ENCODE peak calls at places on chromosomes 7 and 10, in four cellular contexts. W is IMR-90, V is GM12878, Z is K562. N is an unnamed sample.
A peak's percentile ranks its signal among the peaks of the same experiment; 100 is the strongest.

GRCh38 chr7:100655908-100656674 is at the start of gene ACTL6B:
- DNase-seq in W (peak; percentile 18), V (no peak), Z (peak; percentile 89), N (peak; percentile 56)

GRCh38 chr10:2942937-2943336 is 124.4 kb upstream of the PFKP start:
- DNase-seq in W (no peak), V (no peak), Z (no peak), N (no peak)

GRCh38 chr10:70432101-70432500 is 9.4 kb downstream of the NODAL start:
- DNase-seq in W (no peak), V (no peak), Z (no peak), N (no peak)

GRCh38 chr10:128125416-128125943 is 743 bp downstream of the MKI67 start:
- DNase-seq in W (no peak), V (no peak), Z (peak; percentile 21), N (peak; percentile 12)

GRCh38 chr10:128161031-128161430 is 34.8 kb upstream of the MKI67 start:
- DNase-seq in W (no peak), V (no peak), Z (no peak), N (no peak)

GRCh38 chr10:114684822-114685209 is 26.7 kb upstream of the ABLIM1 start:
- DNase-seq in W (peak; percentile 85), V (no peak), Z (no peak), N (peak; percentile 92)

GRCh38 chr10:98038333-98038732 is 7.9 kb upstream of the CRTAC1 start:
- DNase-seq in W (no peak), V (no peak), Z (no peak), N (no peak)

GRCh38 chr10:48476279-48476982 is 128.4 kb downstream of the ARHGAP22 start:
- DNase-seq in W (no peak), V (no peak), Z (no peak), N (peak; percentile 71)

GRCh38 chr7:65397730-65398142 is 24.1 kb downstream of the ZNF92 start:
- DNase-seq in W (no peak), V (no peak), Z (no peak), N (no peak)

GRCh38 chr10:22652988-22653431 is 61.4 kb downstream of the PIP4K2A start:
- DNase-seq in W (no peak), V (no peak), Z (no peak), N (no peak)

GRCh38 chr10:132229834-132230556 is 43.2 kb downstream of the DPYSL4 start:
- DNase-seq in W (no peak), V (no peak), Z (no peak), N (peak; percentile 49)

GRCh38 chr10:84783386-84783785 is 455.0 kb downstream of the CCSER2 start:
- DNase-seq in W (no peak), V (no peak), Z (peak; percentile 28), N (peak; percentile 14)

GRCh38 chr10:93471110-93471651 is 11.0 kb downstream of the MYOF start:
- DNase-seq in W (peak; percentile 97), V (no peak), Z (no peak), N (peak; percentile 97)

GRCh38 chr10:93469454-93469853 is 12.7 kb downstream of the MYOF start:
- DNase-seq in W (no peak), V (no peak), Z (no peak), N (no peak)

GRCh38 chr10:93465806-93466675 is 16.1 kb downstream of the MYOF start:
- DNase-seq in W (peak; percentile 90), V (no peak), Z (no peak), N (peak; percentile 97)

GRCh38 chr10:93464826-93465388 is 17.2 kb downstream of the MYOF start:
- DNase-seq in W (no peak), V (no peak), Z (no peak), N (peak; percentile 49)

DNA sequence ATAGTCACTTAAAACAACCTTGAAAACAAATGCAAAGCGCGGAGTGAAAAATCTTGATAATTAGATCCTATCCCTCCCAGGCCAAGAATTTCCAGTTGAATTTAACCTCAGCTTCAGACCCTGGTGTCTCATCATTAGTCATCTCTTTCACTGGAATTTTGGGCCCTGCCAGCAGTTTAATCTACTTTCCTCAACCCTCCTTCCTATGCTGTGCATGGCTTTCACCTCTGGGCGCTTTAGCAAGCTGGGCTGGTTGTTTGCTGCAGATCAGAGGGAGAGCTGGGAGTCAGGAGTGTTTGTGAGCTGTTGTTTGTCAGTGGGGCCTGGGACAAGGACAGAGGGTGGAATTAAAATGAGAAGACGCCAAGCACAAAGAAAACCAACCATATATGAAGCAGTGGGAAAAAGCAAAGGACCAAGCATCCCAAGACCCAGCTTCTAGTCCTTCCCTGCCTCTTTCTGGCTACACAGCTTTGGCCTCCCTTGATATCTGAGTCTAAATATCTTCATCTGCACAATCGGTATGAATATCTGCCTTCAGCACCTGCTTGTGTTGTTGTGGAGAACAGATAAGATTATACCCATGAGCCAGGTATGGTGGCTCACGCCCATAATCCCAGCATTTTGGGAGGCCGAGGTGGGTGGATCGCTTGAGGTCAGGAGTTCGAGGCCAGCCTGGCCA is 13.5 kb downstream of the MYOF start:
- DNase-seq in W (peak; percentile 94), V (no peak), Z (no peak), N (peak; percentile 91)
- TF ChIP-seq FOS in W (peak; percentile 70), V (no peak), Z (no peak), N (peak; percentile 92)

DNA sequence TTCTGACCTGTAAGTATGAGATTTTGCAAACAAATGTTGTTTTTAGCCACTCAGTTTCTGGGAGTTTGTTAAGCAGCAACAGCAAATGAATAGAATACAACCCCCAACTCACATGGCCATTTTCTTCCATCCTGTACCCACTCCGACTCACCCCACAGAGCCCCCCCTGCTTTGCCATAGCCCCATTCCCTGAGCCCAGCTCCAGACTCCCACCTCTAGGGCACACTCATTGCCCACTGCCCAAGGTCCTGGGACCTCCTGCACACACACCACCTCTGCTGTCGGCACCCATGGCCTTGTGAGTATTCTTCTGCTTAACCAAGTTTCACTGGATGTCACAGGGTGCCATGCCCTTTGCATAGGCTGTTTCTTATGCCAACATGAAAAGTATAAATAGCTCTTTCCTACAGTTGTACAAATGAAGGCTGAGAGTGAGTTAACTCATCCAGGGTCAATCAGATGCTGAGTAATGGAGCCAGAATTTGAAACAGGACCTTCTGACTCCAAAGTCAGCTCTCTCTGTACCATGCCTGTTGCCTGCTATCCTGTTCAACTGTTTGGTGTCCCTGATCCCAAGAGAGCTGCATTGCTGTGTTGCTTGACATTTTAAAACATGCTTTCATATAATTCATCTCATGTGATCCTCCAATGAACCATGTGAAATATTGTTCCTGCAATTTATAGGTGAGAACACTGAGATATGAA is 367.8 kb upstream of the ZMIZ1 start:
- DNase-seq in W (peak; percentile 42), V (no peak), Z (no peak), N (no peak)
- TF ChIP-seq FOS in W (no peak), V (no peak), Z (no peak), N (no peak)

GRCh38 chr7:42096681-42097637 is 140.1 kb downstream of the GLI3 start:
- DNase-seq in W (peak; percentile 53), V (no peak), Z (no peak), N (no peak)
- TF ChIP-seq FOS in W (no peak), V (no peak), Z (no peak), N (no peak)

GRCh38 chr10:118007773-118008172 is 39.0 kb downstream of the RAB11FIP2 start:
- DNase-seq in W (peak; percentile 12), V (no peak), Z (peak; percentile 7), N (peak; percentile 72)
- TF ChIP-seq FOS in W (no peak), V (no peak), Z (no peak), N (no peak)

DNA sequence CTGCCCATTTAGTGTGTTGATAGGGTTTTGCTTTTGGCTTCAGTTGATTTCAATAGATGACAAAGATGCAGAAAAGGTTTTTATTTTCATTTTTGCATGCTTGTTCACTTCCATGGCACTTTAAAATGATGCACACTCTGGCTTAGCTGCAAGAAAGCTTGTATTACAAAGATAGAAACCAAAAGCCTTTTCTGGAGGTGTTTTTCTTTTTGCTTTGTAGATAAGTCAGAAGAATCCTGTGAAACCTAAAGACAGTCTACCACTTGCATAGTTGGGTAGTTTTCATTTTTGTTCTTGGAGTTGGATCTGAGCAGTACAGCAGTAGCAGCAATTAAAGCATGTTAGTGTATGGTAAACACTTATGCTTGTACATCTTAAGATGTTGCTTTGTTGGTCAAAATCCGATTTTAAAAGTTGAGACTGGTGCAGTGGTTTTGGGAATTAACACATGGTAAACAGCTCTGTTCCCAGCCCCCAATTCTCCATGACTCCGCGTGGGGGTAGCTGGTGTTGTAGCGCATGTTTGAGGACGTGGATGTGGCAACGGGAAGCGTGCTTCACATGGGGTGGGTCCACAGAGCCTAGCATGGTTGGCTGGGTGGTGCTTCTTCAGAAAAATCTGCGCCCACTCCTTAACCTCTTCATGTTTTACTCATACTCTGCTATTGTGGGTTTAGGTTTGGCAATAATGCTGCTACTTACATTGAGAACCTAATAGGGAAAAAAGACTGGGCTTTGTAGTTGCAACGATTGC is 19.8 kb downstream of the CCNY start:
- DNase-seq in W (no peak), V (peak; percentile 53), Z (no peak), N (no peak)
- TF ChIP-seq FOS in W (no peak), V (no peak), Z (no peak), N (no peak)

GRCh38 chr10:86410542-86411124 is 44.0 kb upstream of the GRID1 start:
- DNase-seq in W (peak; percentile 89), V (no peak), Z (no peak), N (no peak)

GRCh38 chr10:86409183-86409582 is 42.6 kb upstream of the GRID1 start:
- DNase-seq in W (no peak), V (no peak), Z (no peak), N (no peak)

GRCh38 chr10:86411852-86412550 is 45.4 kb upstream of the GRID1 start:
- DNase-seq in W (no peak), V (no peak), Z (no peak), N (no peak)

GRCh38 chr10:86413046-86413728 is 46.6 kb upstream of the GRID1 start:
- DNase-seq in W (peak; percentile 59), V (peak; percentile 94), Z (no peak), N (no peak)

GRCh38 chr10:86411281-86411841 is 44.8 kb upstream of the GRID1 start:
- DNase-seq in W (peak; percentile 86), V (peak; percentile 74), Z (no peak), N (peak; percentile 64)
- TF ChIP-seq FOS in W (no peak), V (no peak), Z (no peak), N (peak; percentile 12)